ENCODE peak calls at places on chromosomes 13 and 19, in five cellular contexts. H is mammary epithelial cell, V is brain microvascular endothelial cell, K is AG09309, Q is HL-60. T is an unnamed sample.

GRCh38 chr19:18660051-18660910 is 23.2 kb upstream of the CRTC1 start:
- DNase-seq in V (peak; percentile 78), Q (no peak), K (no peak), H (no peak), T (peak; percentile 68)

GRCh38 chr19:28737021-28737525 is 475.9 kb downstream of the UQCRFS1 start:
- DNase-seq in H (peak; percentile 28), V (peak; percentile 24), Q (no peak), K (peak; percentile 28), T (no peak)

GRCh38 chr13:33139186-33139585 is 123.0 kb downstream of the KL start:
- DNase-seq in K (no peak), V (no peak), H (no peak), Q (no peak), T (no peak)

GRCh38 chr19:44552324-44552723 is 22.8 kb upstream of the CEACAM20 start:
- DNase-seq in H (peak; percentile 45), V (peak; percentile 24), K (no peak), Q (peak; percentile 15), T (peak; percentile 50)

GRCh38 chr13:30181856-30182651 is 125.3 kb downstream of the KATNAL1 start:
- DNase-seq in V (no peak), K (no peak), H (no peak), Q (no peak), T (no peak)

GRCh38 chr19:12949363-12950284 is 4.0 kb downstream of the RAD23A start:
- DNase-seq in Q (no peak), K (no peak), V (no peak), H (no peak), T (no peak)

GRCh38 chr13:36275190-36276002 is 22.2 kb downstream of the CCDC169 start:
- DNase-seq in H (no peak), Q (no peak), K (peak; percentile 35), V (peak; percentile 90), T (peak; percentile 48)

GRCh38 chr13:27406178-27406939 is 18.1 kb upstream of the GTF3A start:
- DNase-seq in H (peak; percentile 35), Q (no peak), V (peak; percentile 19), K (no peak), T (no peak)

GRCh38 chr13:112725346-112726017 is 35.6 kb downstream of the ATP11A start:
- DNase-seq in K (no peak), V (no peak), Q (peak; percentile 42), H (peak; percentile 58), T (peak; percentile 94)

GRCh38 chr19:2371656-2372055 is 11.6 kb downstream of the TMPRSS9 start:
- DNase-seq in V (no peak), K (no peak), Q (no peak), H (peak; percentile 22), T (no peak)

GRCh38 chr13:42381165-42381425 is 109.1 kb downstream of the AKAP11 start:
- DNase-seq in H (no peak), V (no peak), K (no peak), Q (no peak), T (no peak)

GRCh38 chr13:51728275-51728673 is 75.7 kb downstream of the DHRS12 start:
- DNase-seq in Q (no peak), H (no peak), K (no peak), V (no peak), T (no peak)

GRCh38 chr19:3413796-3414327 is 47.5 kb downstream of the NFIC start:
- DNase-seq in K (no peak), V (no peak), H (no peak), Q (no peak), T (no peak)

GRCh38 chr13:108944760-108945159 is 315.3 kb downstream of the MYO16 start:
- DNase-seq in H (peak; percentile 70), V (no peak), Q (peak; percentile 57), K (peak; percentile 57), T (peak; percentile 49)

GRCh38 chr19:16676101-16676798 is 15.3 kb downstream of the TMEM38A start:
- DNase-seq in H (no peak), V (no peak), K (no peak), Q (peak; percentile 22), T (no peak)

GRCh38 chr13:22698477-22698876 is 482.3 kb upstream of the SGCG start:
- DNase-seq in K (no peak), Q (no peak), H (no peak), V (no peak), T (no peak)

GRCh38 chr13:33379597-33379996 is 94.0 kb upstream of the STARD13 start:
- DNase-seq in Q (no peak), H (no peak), K (no peak), V (no peak), T (no peak)

GRCh38 chr19:15525291-15525690 is 17.0 kb downstream of the CYP4F22 start:
- DNase-seq in H (no peak), K (no peak), Q (no peak), V (no peak), T (no peak)

GRCh38 chr19:35458821-35459391 is 10.8 kb downstream of the FFAR2 start:
- DNase-seq in H (no peak), K (no peak), Q (peak; percentile 64), V (no peak), T (no peak)

DNA sequence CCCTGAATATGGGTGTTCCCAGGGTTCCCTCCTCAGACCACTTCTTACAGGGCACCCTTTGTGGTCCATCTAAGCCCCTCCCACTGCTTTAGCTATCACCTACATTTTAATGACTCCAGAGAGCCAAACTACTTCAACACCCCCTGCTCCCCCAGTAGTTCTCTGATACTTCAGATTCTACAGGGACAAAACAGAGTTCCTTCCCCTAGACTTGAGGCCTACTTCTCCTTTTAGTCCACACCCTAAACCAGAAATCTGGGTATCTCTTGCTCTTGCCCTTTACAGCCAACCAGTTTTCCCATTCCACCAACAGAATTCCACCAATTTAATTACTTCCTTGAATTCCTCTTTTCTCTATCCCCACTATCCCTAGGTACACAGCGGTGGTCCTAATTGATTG is 107.2 kb downstream of the KCNRG start:
- DNase-seq in Q (no peak), V (no peak), K (no peak), H (no peak), T (no peak)
- H3K4me3 ChIP-seq in Q (peak overlapping the region; percentile 76), V (no peak overlapping the region), K (no peak overlapping the region), H (no peak overlapping the region), T (peak overlapping the region; percentile 91)

GRCh38 chr13:59603646-59604045 is 560.1 kb downstream of the DIAPH3 start:
- DNase-seq in Q (no peak), V (no peak), K (no peak), H (no peak), T (no peak)
- TF ChIP-seq CTCF in Q (no peak), V (no peak), K (no peak), H (no peak), T (no peak)

GRCh38 chr19:39735688-39736087 is 2.1 kb downstream of the CLC start:
- DNase-seq in K (no peak), V (no peak), Q (no peak), H (no peak), T (no peak)

GRCh38 chr19:39737351-39737750 is 478 bp downstream of the CLC start:
- DNase-seq in K (no peak), V (no peak), Q (no peak), H (no peak), T (no peak)

GRCh38 chr19:39736088-39736487 is 1.7 kb downstream of the CLC start:
- DNase-seq in V (no peak), K (no peak), Q (no peak), H (no peak), T (no peak)

GRCh38 chr19:39738809-39739208 is 980 bp upstream of the CLC start:
- DNase-seq in H (no peak), Q (peak; percentile 11), K (no peak), V (no peak), T (no peak)

GRCh38 chr19:39737929-39738328 is at the start of gene CLC:
- DNase-seq in V (no peak), Q (no peak), K (no peak), H (no peak), T (no peak)
- H3K4me3 ChIP-seq in V (no peak within 1 kb of the TSS), Q (peak within 1 kb of the TSS; percentile 8), K (no peak within 1 kb of the TSS), H (no peak within 1 kb of the TSS), T (no peak within 1 kb of the TSS)

GRCh38 chr19:1038995-1039645 is 787 bp upstream of the ABCA7 start:
- DNase-seq in Q (no peak), V (no peak), H (no peak), K (no peak), T (no peak)
- TF ChIP-seq CTCF in Q (no peak), V (no peak), H (no peak), K (no peak), T (no peak)

DNA sequence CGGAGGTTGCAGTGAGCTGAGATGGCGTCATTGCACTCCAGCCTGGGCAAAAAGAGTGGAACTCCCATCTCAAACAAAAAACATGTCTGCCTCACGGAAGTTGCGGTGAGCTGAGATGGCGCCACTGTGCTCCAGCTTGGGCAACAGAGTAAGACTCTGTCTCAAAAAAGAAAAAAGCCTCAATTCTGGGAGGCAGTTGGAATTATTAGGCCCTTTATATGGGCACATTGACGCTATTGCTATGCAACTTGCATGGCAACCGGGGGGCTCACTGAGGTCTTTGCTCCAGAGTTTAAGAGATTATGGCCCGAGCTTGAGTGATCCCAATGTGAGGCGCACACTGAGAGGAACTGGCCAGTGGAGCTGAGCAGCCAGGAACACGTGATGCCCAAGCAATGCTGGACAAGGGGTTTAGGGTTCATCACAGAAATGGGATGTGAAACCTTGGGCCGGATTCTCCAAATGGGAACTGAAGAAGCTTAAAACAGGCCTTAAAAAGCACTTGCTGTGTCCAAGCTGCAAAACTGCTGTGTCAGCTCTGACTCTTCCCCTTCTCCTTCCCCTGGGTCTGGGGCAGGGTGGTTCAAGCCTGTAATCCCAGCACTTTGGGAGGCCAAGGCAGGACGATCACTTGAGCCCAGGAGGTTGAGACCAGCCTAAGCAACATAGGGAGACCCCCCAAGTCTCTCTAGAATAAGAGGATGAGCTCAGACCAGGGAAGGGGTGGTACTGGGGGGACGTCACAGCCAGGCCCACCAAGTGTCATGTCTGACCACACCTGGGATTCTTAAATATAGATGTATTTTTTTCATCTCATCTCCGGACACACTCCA is 2.5 kb downstream of the FTL start:
- DNase-seq in Q (peak; percentile 81), K (no peak), H (no peak), V (no peak), T (no peak)
- H3K4me3 ChIP-seq in Q (no peak overlapping the region), K (peak overlapping the region; percentile 75), H (no peak overlapping the region), V (no peak overlapping the region), T (peak overlapping the region; percentile 84)

DNA sequence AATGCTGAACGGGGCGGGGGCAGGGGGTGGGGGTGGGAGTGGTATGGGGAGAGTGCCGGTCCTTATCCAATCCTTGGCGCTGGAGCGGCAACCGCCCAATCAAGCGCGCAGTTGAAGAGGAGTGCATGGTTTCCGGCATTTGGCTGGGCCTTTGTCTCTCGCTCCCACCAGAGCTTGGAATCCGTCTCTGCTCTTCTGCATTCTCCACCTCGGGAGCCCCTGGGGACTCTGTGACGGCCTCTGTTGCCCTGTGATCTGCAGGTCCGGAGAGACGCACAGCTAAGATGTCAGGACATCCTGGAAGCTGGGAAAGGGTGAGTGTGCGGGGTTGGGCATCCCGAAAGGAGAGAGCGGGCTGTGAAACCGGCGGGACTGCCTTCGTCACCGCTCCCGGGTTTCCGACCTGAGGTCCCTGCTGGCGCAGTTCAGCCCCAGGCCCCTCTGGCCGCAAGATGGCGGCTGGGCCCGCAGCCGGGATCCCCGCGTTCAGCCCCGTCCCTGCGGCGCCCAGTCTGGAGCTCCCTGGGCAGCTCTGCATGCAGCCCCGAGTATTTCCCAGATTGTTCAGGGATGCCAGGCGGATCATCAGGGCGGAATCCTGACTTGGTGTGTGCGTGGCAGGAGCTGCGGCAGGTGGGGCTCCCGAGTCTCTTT is 53.6 kb upstream of the ZNF254 start:
- DNase-seq in K (peak; percentile 68), Q (peak; percentile 65), H (peak; percentile 91), V (peak; percentile 94), T (peak; percentile 90)
- TF ChIP-seq CTCF in K (no peak), Q (no peak), H (no peak), V (peak; percentile 8), T (no peak)

GRCh38 chr19:36986131-36986530 is 70.0 kb downstream of the ZNF568 start:
- DNase-seq in V (no peak), Q (no peak), H (no peak), K (no peak), T (no peak)
- H3K4me3 ChIP-seq in V (no peak overlapping the region), Q (no peak overlapping the region), H (no peak overlapping the region), K (no peak overlapping the region), T (no peak overlapping the region)

T was measured in PC-9.